ENCODE peak calls at places on chromosomes 5 and 9, in four cellular contexts. One of them, this sample, is unnamed.

GRCh38 chr5:98964621-98965020 is 35.8 kb upstream of the CHD1 start:
- DNase-seq in HepG2: no peak
- DNase-seq in K562: no peak
- DNase-seq in A549: no peak
- DNase-seq in this sample: no peak

GRCh38 chr5:21774791-21775190 is 1078.4 kb downstream of the CDH12 start:
- DNase-seq in A549: peak
- DNase-seq in HepG2: no peak
- DNase-seq in K562: no peak
- DNase-seq in this sample: no peak

GRCh38 chr5:15787676-15788075 is 287.7 kb downstream of the FBXL7 start:
- DNase-seq in K562: no peak
- DNase-seq in A549: no peak
- DNase-seq in HepG2: no peak
- DNase-seq in this sample: no peak

GRCh38 chr5:14164164-14164720 is 21.1 kb downstream of the TRIO start:
- DNase-seq in A549: no peak
- DNase-seq in K562: no peak
- DNase-seq in HepG2: no peak
- DNase-seq in this sample: no peak

GRCh38 chr5:159448-160172 is 31.7 kb upstream of the LRRC14B start:
- DNase-seq in HepG2: no peak
- DNase-seq in K562: no peak
- DNase-seq in A549: no peak
- DNase-seq in this sample: no peak

GRCh38 chr5:173016621-173017046 is 33.1 kb downstream of the ATP6V0E1 start:
- DNase-seq in HepG2: peak
- DNase-seq in A549: peak
- DNase-seq in K562: no peak
- DNase-seq in this sample: no peak

GRCh38 chr9:129506892-129507291 is 114.0 kb downstream of the C9orf50 start:
- DNase-seq in A549: peak
- DNase-seq in K562: no peak
- DNase-seq in HepG2: no peak
- DNase-seq in this sample: no peak

GRCh38 chr5:98201006-98201620 is 572.4 kb upstream of the RGMB start:
- DNase-seq in HepG2: no peak
- DNase-seq in A549: no peak
- DNase-seq in K562: no peak
- DNase-seq in this sample: no peak

GRCh38 chr5:130605200-130605599 is 559.9 kb downstream of the HINT1 start:
- DNase-seq in A549: peak
- DNase-seq in HepG2: no peak
- DNase-seq in K562: no peak
- DNase-seq in this sample: no peak

GRCh38 chr9:108933231-108933630 is 693 bp downstream of the ELP1 start:
- DNase-seq in HepG2: no peak
- DNase-seq in A549: no peak
- DNase-seq in K562: no peak
- DNase-seq in this sample: no peak

GRCh38 chr9:38622083-38622674 is 1.8 kb upstream of the ANKRD18A start:
- DNase-seq in HepG2: peak
- DNase-seq in A549: peak
- DNase-seq in K562: no peak
- DNase-seq in this sample: no peak

GRCh38 chr5:144538845-144539244 is 368.2 kb downstream of the KCTD16 start:
- DNase-seq in A549: no peak
- DNase-seq in HepG2: no peak
- DNase-seq in K562: no peak
- DNase-seq in this sample: no peak

GRCh38 chr9:104905931-104906330 is 22.0 kb downstream of the ABCA1 start:
- DNase-seq in HepG2: no peak
- DNase-seq in K562: no peak
- DNase-seq in A549: no peak
- DNase-seq in this sample: no peak

GRCh38 chr5:64872044-64872443 is 103.3 kb downstream of the CWC27 start:
- DNase-seq in K562: no peak
- DNase-seq in HepG2: no peak
- DNase-seq in A549: no peak
- DNase-seq in this sample: no peak

GRCh38 chr5:14812166-14812565 is 59.4 kb downstream of the ANKH start:
- DNase-seq in HepG2: no peak
- DNase-seq in K562: no peak
- DNase-seq in A549: no peak
- DNase-seq in this sample: no peak

GRCh38 chr9:81410201-81410600 is 279.1 kb downstream of the TLE1 start:
- DNase-seq in A549: peak
- DNase-seq in HepG2: no peak
- DNase-seq in K562: no peak
- DNase-seq in this sample: no peak

GRCh38 chr9:91038483-91039124 is 237.0 kb downstream of the SYK start:
- DNase-seq in HepG2: no peak
- DNase-seq in A549: no peak
- DNase-seq in K562: no peak
- DNase-seq in this sample: no peak

GRCh38 chr9:90907790-90908189 is 106.2 kb downstream of the SYK start:
- DNase-seq in A549: no peak
- DNase-seq in HepG2: no peak
- DNase-seq in K562: no peak
- DNase-seq in this sample: no peak

GRCh38 chr5:115179959-115180709 is 10.4 kb upstream of the TRIM36 start:
- DNase-seq in A549: peak
- DNase-seq in HepG2: no peak
- DNase-seq in K562: no peak
- DNase-seq in this sample: no peak

GRCh38 chr5:129664336-129664937 is 83.5 kb upstream of the MINAR2 start:
- DNase-seq in K562: peak
- DNase-seq in HepG2: peak
- DNase-seq in A549: peak
- DNase-seq in this sample: no peak

GRCh38 chr9:75601280-75601679 is 289.2 kb upstream of the PCSK5 start:
- DNase-seq in K562: no peak
- DNase-seq in A549: peak
- DNase-seq in HepG2: no peak
- DNase-seq in this sample: no peak

GRCh38 chr5:154373729-154374179 is 72.0 kb upstream of the SAP30L start:
- DNase-seq in K562: peak
- DNase-seq in HepG2: no peak
- DNase-seq in A549: no peak
- DNase-seq in this sample: no peak

GRCh38 chr5:38994329-38994927 is 79.8 kb downstream of the RICTOR start:
- DNase-seq in HepG2: peak
- DNase-seq in A549: peak
- DNase-seq in K562: peak
- DNase-seq in this sample: no peak

GRCh38 chr5:132289097-132289496 is 5.1 kb upstream of the SLC22A4 start:
- DNase-seq in K562: no peak
- DNase-seq in HepG2: no peak
- DNase-seq in A549: no peak
- DNase-seq in this sample: no peak

GRCh38 chr5:102049517-102049916 is 246.6 kb downstream of the SLCO4C1 start:
- DNase-seq in HepG2: no peak
- DNase-seq in K562: no peak
- DNase-seq in A549: no peak
- DNase-seq in this sample: no peak

GRCh38 chr9:656918-657583 is 184.4 kb upstream of the DMRT1 start:
- DNase-seq in K562: no peak
- DNase-seq in HepG2: no peak
- DNase-seq in A549: no peak
- DNase-seq in this sample: no peak

GRCh38 chr5:77847129-77847460 is 71.0 kb upstream of the TBCA start:
- DNase-seq in HepG2: no peak
- DNase-seq in A549: no peak
- DNase-seq in K562: no peak
- DNase-seq in this sample: no peak
- TF ChIP-seq POLR2AphosphoS2 in HepG2: no peak
- TF ChIP-seq POLR2AphosphoS2 in A549: no peak
- TF ChIP-seq POLR2AphosphoS2 in K562: no peak
- TF ChIP-seq POLR2AphosphoS2 in this sample: no peak

DNA sequence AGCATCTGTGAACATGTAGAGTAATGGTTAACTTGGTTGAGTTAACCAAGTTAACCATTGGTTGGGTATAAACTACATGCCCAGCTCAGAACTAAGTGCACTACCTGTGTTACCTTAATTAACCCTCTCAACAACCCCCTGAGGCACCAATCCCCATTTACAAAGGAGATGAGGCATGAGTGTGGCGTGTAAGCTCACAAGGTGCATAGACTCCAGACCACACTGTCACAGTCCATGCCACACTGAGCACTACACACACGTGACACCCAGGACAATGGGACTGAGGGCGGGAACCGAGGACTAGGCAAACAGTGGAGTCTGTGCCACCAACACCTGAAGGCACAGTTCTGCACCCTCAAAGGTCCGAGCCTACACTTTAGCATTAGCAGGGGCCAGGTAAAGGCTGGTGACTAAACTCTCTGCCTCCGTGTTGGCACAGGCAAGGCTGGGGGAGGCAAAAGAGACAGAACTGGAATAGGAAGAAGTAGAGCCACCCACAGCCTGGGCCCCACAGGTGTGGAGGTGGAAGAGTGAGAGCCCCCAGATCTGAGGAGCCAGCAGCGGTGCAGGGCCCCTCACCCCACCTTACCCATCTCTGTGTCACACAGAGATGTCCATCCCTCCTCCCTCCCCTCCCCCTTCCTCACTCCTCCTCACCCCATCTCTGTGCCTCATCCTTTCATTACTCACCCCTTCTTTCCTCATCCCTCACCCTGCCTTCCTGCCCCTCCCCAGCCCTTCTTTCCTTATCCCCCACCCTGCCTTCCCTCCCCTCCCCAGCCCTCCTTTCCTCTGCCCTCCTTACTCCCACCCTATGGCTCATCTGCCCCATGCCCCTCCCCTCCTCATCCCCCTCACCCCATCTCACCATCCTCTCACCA is 2.1 kb upstream of the DNAJB5 start:
- DNase-seq in A549: no peak
- DNase-seq in K562: no peak
- DNase-seq in HepG2: no peak
- DNase-seq in this sample: no peak
- TF ChIP-seq POLR2AphosphoS2 in A549: no peak
- TF ChIP-seq POLR2AphosphoS2 in K562: no peak
- TF ChIP-seq POLR2AphosphoS2 in HepG2: no peak
- TF ChIP-seq POLR2AphosphoS2 in this sample: no peak

DNA sequence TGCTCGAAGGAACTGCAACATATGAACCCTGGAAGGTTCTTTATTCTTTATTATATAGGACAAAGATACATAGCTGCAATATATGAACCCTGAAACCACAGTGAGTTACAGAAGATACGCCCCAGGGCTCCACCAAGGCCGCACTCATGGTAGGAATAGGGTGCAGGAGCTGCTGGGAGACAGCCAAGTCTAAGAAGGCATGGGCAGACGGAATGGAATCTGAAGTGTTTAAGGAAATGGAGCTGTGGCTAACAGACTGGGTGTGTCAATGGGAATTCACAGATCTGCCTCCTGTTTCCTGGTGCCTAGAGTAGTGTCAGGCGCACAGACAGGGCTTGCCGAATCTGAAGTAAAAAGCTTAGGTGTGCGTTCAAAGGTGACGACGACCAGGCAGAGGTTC is 286.4 kb downstream of the DENND1A start:
- DNase-seq in K562: no peak
- DNase-seq in A549: no peak
- DNase-seq in HepG2: no peak
- DNase-seq in this sample: no peak
- TF ChIP-seq POLR2AphosphoS2 in K562: no peak
- TF ChIP-seq POLR2AphosphoS2 in A549: no peak
- TF ChIP-seq POLR2AphosphoS2 in HepG2: no peak
- TF ChIP-seq POLR2AphosphoS2 in this sample: no peak

GRCh38 chr9:101625871-101626270 is 31.1 kb upstream of the PPP3R2 start:
- DNase-seq in K562: no peak
- DNase-seq in HepG2: no peak
- DNase-seq in A549: no peak
- DNase-seq in this sample: no peak
- TF ChIP-seq POLR2AphosphoS2 in K562: no peak
- TF ChIP-seq POLR2AphosphoS2 in HepG2: no peak
- TF ChIP-seq POLR2AphosphoS2 in A549: no peak
- TF ChIP-seq POLR2AphosphoS2 in this sample: no peak

GRCh38 chr5:72747826-72748225 is 68.6 kb upstream of the TNPO1 start:
- DNase-seq in A549: no peak
- DNase-seq in K562: no peak
- DNase-seq in HepG2: no peak
- DNase-seq in this sample: no peak
- TF ChIP-seq POLR2AphosphoS2 in A549: no peak
- TF ChIP-seq POLR2AphosphoS2 in K562: no peak
- TF ChIP-seq POLR2AphosphoS2 in HepG2: no peak
- TF ChIP-seq POLR2AphosphoS2 in this sample: no peak

GRCh38 chr9:69380301-69380700 is 55.3 kb downstream of the ENTREP1 start:
- DNase-seq in HepG2: no peak
- DNase-seq in K562: no peak
- DNase-seq in A549: no peak
- DNase-seq in this sample: no peak

GRCh38 chr9:69380811-69381210 is 55.8 kb downstream of the ENTREP1 start:
- DNase-seq in K562: no peak
- DNase-seq in A549: no peak
- DNase-seq in HepG2: no peak
- DNase-seq in this sample: no peak

GRCh38 chr9:69377291-69377690 is 52.3 kb downstream of the ENTREP1 start:
- DNase-seq in A549: no peak
- DNase-seq in K562: no peak
- DNase-seq in HepG2: no peak
- DNase-seq in this sample: no peak

GRCh38 chr9:69379250-69379982 is 54.4 kb downstream of the ENTREP1 start:
- DNase-seq in K562: no peak
- DNase-seq in A549: peak
- DNase-seq in HepG2: no peak
- DNase-seq in this sample: no peak

DNA sequence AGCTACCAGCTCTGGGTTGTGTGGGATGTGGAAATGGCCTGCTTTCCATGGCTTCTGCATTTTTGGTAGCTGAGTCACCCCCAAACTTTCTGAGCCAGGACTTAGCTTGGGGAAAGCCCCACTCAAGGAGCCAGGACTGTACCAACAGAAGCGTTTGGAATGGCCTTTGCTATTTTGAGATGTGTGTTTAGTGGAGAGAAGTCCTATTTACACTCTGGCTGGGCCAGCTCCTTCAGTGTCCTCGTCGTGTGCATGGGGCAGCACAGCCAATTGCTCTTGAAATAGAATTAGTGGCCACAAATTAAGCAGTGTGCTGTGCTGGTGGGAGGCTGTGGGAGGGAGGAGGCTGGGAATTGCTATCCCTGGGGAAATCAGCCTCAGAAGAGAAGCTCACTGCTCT is 51.6 kb downstream of the ENTREP1 start:
- DNase-seq in HepG2: no peak
- DNase-seq in A549: peak
- DNase-seq in K562: no peak
- DNase-seq in this sample: no peak
- TF ChIP-seq POLR2AphosphoS2 in HepG2: no peak
- TF ChIP-seq POLR2AphosphoS2 in A549: no peak
- TF ChIP-seq POLR2AphosphoS2 in K562: no peak
- TF ChIP-seq POLR2AphosphoS2 in this sample: no peak

GRCh38 chr9:133635903-133636531 is at the start of gene DBH:
- DNase-seq in HepG2: no peak
- DNase-seq in A549: no peak
- DNase-seq in K562: no peak
- DNase-seq in this sample: no peak
- TF ChIP-seq POLR2AphosphoS2 in HepG2: no peak
- TF ChIP-seq POLR2AphosphoS2 in A549: no peak
- TF ChIP-seq POLR2AphosphoS2 in K562: no peak
- TF ChIP-seq POLR2AphosphoS2 in this sample: no peak

This sample was measured in GM12878.